ENCODE peak calls at places on chromosomes 6 and 20, in five cellular contexts. X, E, D, G and B are unnamed samples.

GRCh38 chr20:2314759-2315439 is 19.1 kb downstream of the TGM3 start:
- DNase-seq in X (peak; percentile 68), E (peak; percentile 76), D (no peak), G (no peak), B (peak; percentile 96)

GRCh38 chr20:34364013-34364382 is 925 bp downstream of the ITCH start:
- DNase-seq in X (no peak), E (peak; percentile 63), D (no peak), G (peak; percentile 27), B (peak; percentile 53)

GRCh38 chr6:27188206-27188884 is 59.2 kb upstream of the PRSS16 start:
- DNase-seq in X (peak; percentile 54), E (peak; percentile 81), D (peak; percentile 77), G (peak; percentile 72), B (peak; percentile 73)

GRCh38 chr6:139588076-139588639 is 213.7 kb upstream of the CITED2 start:
- DNase-seq in X (no peak), E (peak; percentile 71), D (no peak), G (peak; percentile 76), B (no peak)

GRCh38 chr20:21189761-21190523 is 64.1 kb downstream of the KIZ start:
- DNase-seq in X (no peak), E (no peak), D (no peak), G (no peak), B (no peak)

GRCh38 chr6:16129623-16130243 is 847 bp downstream of the MYLIP start:
- DNase-seq in X (peak; percentile 43), E (peak; percentile 16), D (peak; percentile 79), G (no peak), B (no peak)

GRCh38 chr6:1182722-1183521 is 129.0 kb upstream of the FOXQ1 start:
- DNase-seq in X (no peak), E (no peak), D (no peak), G (no peak), B (peak; percentile 35)

GRCh38 chr20:36465109-36466080 is 75.9 kb upstream of the MYL9 start:
- DNase-seq in X (no peak), E (peak; percentile 91), D (no peak), G (peak; percentile 86), B (peak; percentile 85)

GRCh38 chr6:158770948-158771347 is 48.2 kb downstream of the EZR start:
- DNase-seq in X (no peak), E (no peak), D (no peak), G (no peak), B (no peak)

GRCh38 chr6:89311853-89312531 is 3.1 kb downstream of the GABRR2 start:
- DNase-seq in X (peak; percentile 79), E (peak; percentile 81), D (no peak), G (peak; percentile 33), B (peak; percentile 72)

GRCh38 chr6:10949579-10950490 is 63.0 kb downstream of the SYCP2L start:
- DNase-seq in X (no peak), E (no peak), D (no peak), G (no peak), B (no peak)

GRCh38 chr6:137903933-137904821 is 37.1 kb downstream of the TNFAIP3 start:
- DNase-seq in X (no peak), E (no peak), D (no peak), G (no peak), B (peak; percentile 53)

GRCh38 chr6:170212051-170212756 is 78.7 kb downstream of the DLL1 start:
- DNase-seq in X (peak; percentile 13), E (no peak), D (peak; percentile 53), G (no peak), B (no peak)

GRCh38 chr6:33014841-33015634 is 5.6 kb upstream of the HLA-DOA start:
- DNase-seq in X (no peak), E (peak; percentile 86), D (no peak), G (peak; percentile 78), B (peak; percentile 84)

GRCh38 chr6:7561153-7561964 is 19.9 kb downstream of the DSP start:
- DNase-seq in X (no peak), E (no peak), D (no peak), G (no peak), B (peak; percentile 70)

GRCh38 chr6:1526689-1527088 is 83.0 kb upstream of the FOXC1 start:
- DNase-seq in X (no peak), E (no peak), D (no peak), G (no peak), B (peak; percentile 19)

GRCh38 chr6:162443101-162443500 is 284.5 kb downstream of the PRKN start:
- DNase-seq in X (no peak), E (no peak), D (no peak), G (no peak), B (no peak)

GRCh38 chr6:13375360-13375878 is 47.1 kb upstream of the TBC1D7 start:
- DNase-seq in X (no peak), E (no peak), D (no peak), G (no peak), B (no peak)

GRCh38 chr6:135088818-135089809 is 34.5 kb upstream of the HBS1L start:
- DNase-seq in X (no peak), E (peak; percentile 41), D (no peak), G (peak; percentile 54), B (peak; percentile 40)

GRCh38 chr6:113710110-113710509 is 147.0 kb upstream of the MARCKS start:
- DNase-seq in X (no peak), E (no peak), D (no peak), G (no peak), B (no peak)

GRCh38 chr6:41370488-41371111 is 35.2 kb downstream of the NCR2 start:
- DNase-seq in X (no peak), E (no peak), D (no peak), G (no peak), B (no peak)

GRCh38 chr6:41371992-41372525 is 36.7 kb downstream of the NCR2 start:
- DNase-seq in X (no peak), E (peak; percentile 24), D (no peak), G (no peak), B (peak; percentile 25)

GRCh38 chr6:41373367-41373918 is 38.0 kb downstream of the NCR2 start:
- DNase-seq in X (no peak), E (peak; percentile 28), D (no peak), G (no peak), B (no peak)

GRCh38 chr6:41372526-41373366 is 37.3 kb downstream of the NCR2 start:
- DNase-seq in X (no peak), E (peak; percentile 26), D (no peak), G (no peak), B (no peak)

DNA sequence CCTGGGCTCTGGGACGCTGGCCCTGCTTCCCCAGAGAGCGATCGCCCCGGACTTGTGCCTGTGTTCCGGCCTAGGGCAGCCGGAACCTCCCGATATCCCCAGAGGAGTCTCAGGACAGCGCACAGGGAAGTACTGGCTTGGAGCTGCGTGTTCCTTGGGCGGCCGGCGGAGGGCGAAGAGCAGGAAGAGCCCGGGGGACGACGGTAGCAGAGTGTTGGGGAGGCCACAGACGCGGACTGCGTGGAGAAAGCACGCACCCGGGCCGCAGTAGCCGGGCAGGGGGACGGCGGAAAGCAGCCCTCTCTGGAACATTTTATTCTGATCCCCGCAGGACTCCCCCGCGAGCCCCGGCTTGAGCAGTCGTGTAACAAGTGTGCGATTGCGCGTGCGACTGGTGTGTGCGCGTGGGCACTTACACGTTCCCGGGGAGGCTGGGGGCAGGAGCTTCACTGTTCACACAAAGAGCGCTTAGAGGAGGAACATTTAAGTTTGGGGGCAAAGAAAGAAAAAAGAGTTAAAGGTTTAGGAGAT is 36.1 kb downstream of the NCR2 start:
- DNase-seq in X (no peak), E (peak; percentile 49), D (peak; percentile 73), G (peak; percentile 52), B (peak; percentile 55)
- TF ChIP-seq CTCF in X (no peak), E (peak; percentile 53), D (peak; percentile 27), G (peak; percentile 65), B (peak; percentile 32)

DNA sequence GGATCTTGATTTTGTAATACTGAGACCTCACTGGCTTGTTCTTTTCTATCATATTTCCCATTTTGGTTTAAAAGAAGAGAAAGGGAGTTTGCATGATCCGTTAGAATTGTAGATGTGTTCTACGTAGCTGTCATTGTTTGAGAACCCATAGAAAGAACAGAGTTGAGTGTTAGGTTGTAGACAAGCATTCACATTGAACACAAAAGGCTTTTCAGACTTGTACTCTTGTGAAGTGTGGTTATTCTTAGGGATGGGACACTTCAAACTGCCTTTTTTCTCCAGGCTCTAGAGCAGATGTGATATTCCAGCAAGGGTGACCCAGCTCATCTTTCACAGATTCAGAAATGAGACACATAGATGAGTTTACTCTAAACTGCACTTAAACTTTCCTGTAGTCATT is 19.9 kb downstream of the FOXO3 start:
- DNase-seq in X (no peak), E (no peak), D (no peak), G (no peak), B (no peak)
- H3K4me3 ChIP-seq in X (no peak overlapping the region), E (no peak overlapping the region), D (no peak overlapping the region), G (no peak overlapping the region), B (peak overlapping the region; percentile 11)

DNA sequence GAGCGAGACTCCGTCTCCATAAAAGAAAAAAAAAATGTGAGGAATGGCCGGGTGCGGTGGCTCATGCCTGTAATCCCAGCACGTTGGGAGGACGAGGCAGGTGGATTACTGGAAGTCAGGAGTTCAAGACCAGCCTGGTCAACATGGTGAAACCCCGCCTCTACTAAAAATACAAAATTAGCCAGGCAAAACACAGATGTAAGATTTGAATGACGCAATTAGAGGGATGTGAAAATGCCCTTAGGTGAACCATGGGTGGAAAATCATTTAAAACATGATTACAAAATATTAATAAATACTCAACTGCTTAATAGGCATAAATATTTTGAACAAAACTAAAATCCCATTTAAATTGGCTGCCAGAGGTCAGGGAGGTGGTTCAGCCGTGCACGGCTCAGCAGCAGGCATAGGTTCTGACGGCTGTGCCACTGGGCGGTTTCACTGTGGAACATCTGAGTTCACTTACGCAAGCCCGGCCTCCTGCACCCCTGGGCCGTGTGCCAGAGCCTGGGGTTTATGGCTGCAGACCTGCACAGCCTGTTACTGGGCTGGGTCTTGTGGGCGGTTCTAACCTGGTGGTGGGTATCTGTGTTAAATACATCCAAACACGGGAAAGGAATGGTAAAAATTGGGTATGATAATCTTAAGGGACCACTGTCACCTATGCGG is 21.1 kb downstream of the COL9A3 start:
- DNase-seq in X (peak; percentile 59), E (no peak), D (peak; percentile 78), G (no peak), B (peak; percentile 54)
- TF ChIP-seq CTCF in X (no peak), E (no peak), D (no peak), G (no peak), B (no peak)

GRCh38 chr6:105993769-105994521 is 92.2 kb upstream of the PRDM1 start:
- DNase-seq in X (peak; percentile 56), E (peak; percentile 27), D (peak; percentile 70), G (no peak), B (peak; percentile 66)

GRCh38 chr6:105993341-105993740 is 92.8 kb upstream of the PRDM1 start:
- DNase-seq in X (no peak), E (peak; percentile 34), D (no peak), G (no peak), B (peak; percentile 31)

GRCh38 chr6:105992315-105992961 is 93.7 kb upstream of the PRDM1 start:
- DNase-seq in X (peak; percentile 88), E (peak; percentile 79), D (peak; percentile 92), G (peak; percentile 46), B (peak; percentile 73)

GRCh38 chr6:105994522-105995402 is 91.4 kb upstream of the PRDM1 start:
- DNase-seq in X (peak; percentile 71), E (peak; percentile 63), D (peak; percentile 83), G (peak; percentile 37), B (peak; percentile 91)

GRCh38 chr6:105995403-105995699 is 90.8 kb upstream of the PRDM1 start:
- DNase-seq in X (no peak), E (no peak), D (no peak), G (no peak), B (no peak)
- H3K4me3 ChIP-seq in X (peak overlapping the region; percentile 72), E (peak overlapping the region; percentile 67), D (peak overlapping the region; percentile 66), G (peak overlapping the region; percentile 61), B (peak overlapping the region; percentile 82)

GRCh38 chr6:169099411-169100202 is 154.0 kb downstream of the THBS2 start:
- DNase-seq in X (no peak), E (peak; percentile 47), D (no peak), G (peak; percentile 58), B (peak; percentile 19)
- TF ChIP-seq CTCF in X (no peak), E (peak; percentile 22), D (no peak), G (peak; percentile 45), B (peak; percentile 11)